ENCODE peak calls at places on chromosomes 11 and 22, in ten cellular contexts. U is neuronal stem cell, I is mesendoderm, N is fibroblast of lung, L is uterus, Q is MM.1S, S is heart left ventricle, B is adipocyte, Y is HAP-1, J is psoas muscle. W is an unnamed sample.
A peak's percentile ranks its signal among the peaks of the same experiment; 100 is the strongest.

GRCh38 chr22:25159028-25159427 is 40.6 kb upstream of the CRYBB3 start:
- DNase-seq in U (no peak), I (peak; percentile 25), N (no peak), L (no peak), Q (no peak), S (no peak), B (peak; percentile 14), Y (no peak), J (peak; percentile 68), W (peak; percentile 44)

GRCh38 chr22:24796056-24796455 is 10.0 kb upstream of the SGSM1 start:
- DNase-seq in U (no peak), I (no peak), N (no peak), L (no peak), Q (no peak), S (no peak), B (no peak), Y (no peak), J (no peak), W (no peak)

GRCh38 chr11:64226507-64227051 is 505 bp downstream of the NUDT22 start:
- DNase-seq in U (no peak), I (no peak), N (no peak), L (peak; percentile 53), Q (peak; percentile 49), S (peak; percentile 73), B (no peak), Y (no peak), J (peak; percentile 76), W (peak; percentile 49)

GRCh38 chr22:20388200-20388599 is 5.8 kb upstream of the ZNF74 start:
- DNase-seq in U (no peak), I (no peak), N (no peak), L (no peak), Q (peak; percentile 58), S (no peak), B (no peak), Y (no peak), J (no peak), W (no peak)

GRCh38 chr22:46613606-46613997 is 6.6 kb upstream of the GRAMD4 start:
- DNase-seq in U (no peak), I (peak; percentile 38), N (peak; percentile 56), L (no peak), Q (peak; percentile 36), S (no peak), B (peak; percentile 5), Y (no peak), J (no peak), W (no peak)

GRCh38 chr11:134752526-134752925 is 340.5 kb upstream of the B3GAT1 start:
- DNase-seq in U (no peak), I (no peak), N (no peak), L (no peak), Q (no peak), S (no peak), B (no peak), Y (no peak), J (no peak), W (no peak)

GRCh38 chr11:131899954-131900580 is 529.7 kb downstream of the NTM start:
- DNase-seq in U (no peak), I (peak; percentile 60), N (no peak), L (no peak), Q (no peak), S (peak; percentile 36), B (no peak), Y (no peak), J (peak; percentile 77), W (peak; percentile 79)

GRCh38 chr11:114650661-114651060 is 27.7 kb upstream of the NXPE2 start:
- DNase-seq in U (no peak), I (no peak), N (no peak), L (no peak), Q (no peak), S (no peak), B (no peak), Y (no peak), J (no peak), W (no peak)

GRCh38 chr22:29580200-29580810 is 608 bp downstream of the NIPSNAP1 start:
- DNase-seq in U (no peak), I (peak; percentile 29), N (no peak), L (no peak), Q (no peak), S (no peak), B (no peak), Y (no peak), J (no peak), W (no peak)

GRCh38 chr11:14384338-14384737 is 25.4 kb upstream of the RRAS2 start:
- DNase-seq in U (no peak), I (no peak), N (peak; percentile 94), L (no peak), Q (no peak), S (no peak), B (peak; percentile 87), Y (no peak), J (no peak), W (no peak)

GRCh38 chr11:124839051-124839971 is 25.9 kb upstream of the ROBO3 start:
- DNase-seq in U (no peak), I (peak; percentile 21), N (no peak), L (no peak), Q (no peak), S (no peak), B (peak; percentile 40), Y (no peak), J (peak; percentile 49), W (no peak)

GRCh38 chr11:116791002-116791812 is 472 bp downstream of the APOA5 start:
- DNase-seq in U (peak; percentile 76), I (peak; percentile 82), N (peak; percentile 64), L (peak; percentile 69), Q (peak; percentile 70), S (peak; percentile 78), B (peak; percentile 86), Y (peak; percentile 62), J (peak; percentile 88), W (peak; percentile 79)

GRCh38 chr11:326842-327580 is 6.4 kb upstream of the IFITM3 start:
- DNase-seq in U (no peak), I (no peak), N (peak; percentile 71), L (peak; percentile 88), Q (no peak), S (peak; percentile 92), B (no peak), Y (no peak), J (peak; percentile 90), W (no peak)
- H3K4me1 ChIP-seq in U (peaks cover 23% of the 10 kb centered on the region), I (peaks cover 5% of the 10 kb centered on the region), N (peaks cover 14% of the 10 kb centered on the region), L (peaks cover 25% of the 10 kb centered on the region), Q (peaks cover 28% of the 10 kb centered on the region), S (peaks cover 33% of the 10 kb centered on the region), B (peaks cover 35% of the 10 kb centered on the region), Y (no peaks in the 10 kb centered on the region), J (peaks cover 13% of the 10 kb centered on the region), W (peaks cover 5% of the 10 kb centered on the region)

GRCh38 chr22:27438271-27438980 is 363.1 kb downstream of the MN1 start:
- DNase-seq in U (peak; percentile 54), I (peak; percentile 69), N (peak; percentile 36), L (peak; percentile 47), Q (no peak), S (no peak), B (no peak), Y (peak; percentile 91), J (peak; percentile 69), W (peak; percentile 71)
- H3K4me1 ChIP-seq in U (peaks cover 68% of the 10 kb centered on the region), I (peaks cover 12% of the 10 kb centered on the region), N (peaks cover 2% of the 10 kb centered on the region), L (peaks cover 3% of the 10 kb centered on the region), Q (no peaks in the 10 kb centered on the region), S (peaks cover 23% of the 10 kb centered on the region), B (no peaks in the 10 kb centered on the region), Y (peaks cover 28% of the 10 kb centered on the region), J (peaks cover 9% of the 10 kb centered on the region), W (peaks cover 28% of the 10 kb centered on the region)

GRCh38 chr22:37751449-37752188 is 54.8 kb downstream of the TRIOBP start:
- DNase-seq in U (no peak), I (peak; percentile 53), N (no peak), L (no peak), Q (no peak), S (peak; percentile 32), B (no peak), Y (no peak), J (no peak), W (no peak)
- H3K4me1 ChIP-seq in U (peaks cover 11% of the 10 kb centered on the region), I (peaks cover 12% of the 10 kb centered on the region), N (peaks cover 50% of the 10 kb centered on the region), L (peaks cover 44% of the 10 kb centered on the region), Q (peaks cover 5% of the 10 kb centered on the region), S (peaks cover 73% of the 10 kb centered on the region), B (peaks cover 72% of the 10 kb centered on the region), Y (no peaks in the 10 kb centered on the region), J (peaks cover 53% of the 10 kb centered on the region), W (peaks cover 17% of the 10 kb centered on the region)

GRCh38 chr11:12863605-12864121 is 145.5 kb upstream of the RASSF10 start:
- DNase-seq in U (no peak), I (peak; percentile 48), N (no peak), L (no peak), Q (no peak), S (no peak), B (no peak), Y (peak; percentile 81), J (no peak), W (peak; percentile 90)

GRCh38 chr11:12862761-12863469 is 146.2 kb upstream of the RASSF10 start:
- DNase-seq in U (peak; percentile 78), I (peak; percentile 94), N (peak; percentile 91), L (peak; percentile 64), Q (no peak), S (no peak), B (peak; percentile 85), Y (peak; percentile 79), J (peak; percentile 64), W (peak; percentile 77)

GRCh38 chr11:12865871-12866595 is 143.1 kb upstream of the RASSF10 start:
- DNase-seq in U (no peak), I (no peak), N (no peak), L (no peak), Q (no peak), S (no peak), B (no peak), Y (no peak), J (no peak), W (no peak)

GRCh38 chr11:12867531-12867930 is 141.6 kb upstream of the RASSF10 start:
- DNase-seq in U (no peak), I (peak; percentile 68), N (no peak), L (no peak), Q (no peak), S (no peak), B (no peak), Y (no peak), J (no peak), W (no peak)

DNA sequence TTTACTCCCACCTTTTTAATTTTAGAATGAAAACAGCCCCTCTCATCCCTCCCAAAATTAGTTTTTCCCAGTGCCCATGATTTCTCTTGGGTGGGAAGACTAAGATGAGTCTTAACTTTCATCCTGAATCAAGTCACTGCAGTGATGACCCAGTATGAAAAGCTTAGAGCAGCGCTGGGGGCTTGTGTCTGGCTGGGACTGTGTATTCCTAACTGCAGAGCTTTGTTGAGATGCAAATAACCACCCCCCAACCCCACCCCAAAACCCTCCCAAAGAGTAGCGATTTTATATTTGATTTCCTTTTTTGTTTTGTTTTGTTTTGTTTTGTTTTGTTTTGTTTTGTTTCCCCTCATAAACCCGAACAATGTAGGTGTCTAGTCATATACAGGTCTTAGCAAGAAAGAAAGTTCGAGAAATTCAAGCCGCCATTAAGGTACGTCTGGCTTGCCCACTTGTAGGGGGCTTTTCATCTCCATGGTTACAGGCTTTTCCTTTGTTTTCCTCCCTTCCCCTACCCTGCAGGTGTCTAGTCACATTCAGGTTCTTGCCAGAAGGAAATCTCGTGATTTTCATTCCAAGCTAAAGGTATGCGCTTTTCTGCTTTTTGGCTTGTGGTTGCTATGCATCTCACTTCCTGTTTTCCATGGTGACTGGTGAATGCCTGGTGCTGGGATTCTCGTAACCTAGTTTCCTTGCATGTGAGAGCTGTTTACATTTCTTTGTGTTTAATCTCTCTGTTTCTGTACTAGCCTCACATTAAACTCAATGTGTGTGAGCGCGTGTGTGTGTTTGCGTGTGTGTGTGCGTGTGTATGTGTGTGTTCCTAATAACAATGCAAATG is 144.6 kb upstream of the RASSF10 start:
- DNase-seq in U (peak; percentile 89), I (peak; percentile 100), N (peak; percentile 88), L (no peak), Q (no peak), S (no peak), B (peak; percentile 71), Y (peak; percentile 88), J (no peak), W (peak; percentile 60)
- H3K4me1 ChIP-seq in U (peaks cover 43% of the 10 kb centered on the region), I (peaks cover 22% of the 10 kb centered on the region), N (peaks cover 17% of the 10 kb centered on the region), L (no peaks in the 10 kb centered on the region), Q (no peaks in the 10 kb centered on the region), S (peaks cover 9% of the 10 kb centered on the region), B (peaks cover 32% of the 10 kb centered on the region), Y (peaks cover 46% of the 10 kb centered on the region), J (peaks cover 29% of the 10 kb centered on the region), W (peaks cover 41% of the 10 kb centered on the region)

W was measured in A673.